ENCODE peak calls at places on chromosomes 1 and 21, in eight cellular contexts. N, A, E, W, D, G, M and X are unnamed samples.

GRCh38 chr1:113456967-113457366 is 66.7 kb downstream of the MAGI3 start:
- DNase-seq in N (no peak), A (peak; percentile 66), E (no peak), W (no peak), D (peak; percentile 5), G (no peak), M (peak; percentile 72), X (peak; percentile 8)

GRCh38 chr1:116218922-116219321 is 107.7 kb downstream of the MAB21L3 start:
- DNase-seq in N (no peak), A (peak; percentile 46), E (no peak), W (no peak), D (peak; percentile 26), G (no peak), M (no peak), X (no peak)

GRCh38 chr1:157313240-157313807 is 175.1 kb upstream of the ETV3 start:
- DNase-seq in N (no peak), A (no peak), E (no peak), W (no peak), D (no peak), G (no peak), M (no peak), X (no peak)

GRCh38 chr1:156086256-156086662 is 4.0 kb upstream of the MEX3A start:
- DNase-seq in N (no peak), A (no peak), E (no peak), W (no peak), D (peak; percentile 46), G (no peak), M (no peak), X (no peak)

GRCh38 chr1:212691561-212692071 is 8.0 kb downstream of the BATF3 start:
- DNase-seq in N (no peak), A (no peak), E (no peak), W (no peak), D (no peak), G (peak; percentile 53), M (no peak), X (no peak)

GRCh38 chr1:180515857-180516388 is 13.5 kb upstream of the ACBD6 start:
- DNase-seq in N (peak; percentile 78), A (peak; percentile 86), E (peak; percentile 82), W (peak; percentile 70), D (peak; percentile 69), G (no peak), M (peak; percentile 50), X (no peak)

GRCh38 chr1:93938461-93939145 is 29.4 kb upstream of the GCLM start:
- DNase-seq in N (no peak), A (no peak), E (no peak), W (no peak), D (no peak), G (no peak), M (no peak), X (no peak)

GRCh38 chr1:89306273-89306672 is 33.6 kb upstream of the GBP5 start:
- DNase-seq in N (no peak), A (no peak), E (no peak), W (no peak), D (no peak), G (no peak), M (no peak), X (no peak)

GRCh38 chr1:201281573-201281972 is 1.7 kb upstream of the PKP1 start:
- DNase-seq in N (no peak), A (no peak), E (no peak), W (no peak), D (no peak), G (no peak), M (no peak), X (no peak)

GRCh38 chr1:59292557-59292956 is 4.3 kb upstream of the FGGY start:
- DNase-seq in N (peak; percentile 84), A (peak; percentile 77), E (peak; percentile 50), W (no peak), D (peak; percentile 37), G (no peak), M (no peak), X (no peak)

GRCh38 chr1:156914440-156914856 is 6.0 kb upstream of the LRRC71 start:
- DNase-seq in N (no peak), A (no peak), E (no peak), W (no peak), D (no peak), G (no peak), M (no peak), X (no peak)

GRCh38 chr1:8213676-8214075 is 104.2 kb upstream of the SLC45A1 start:
- DNase-seq in N (no peak), A (no peak), E (no peak), W (no peak), D (no peak), G (no peak), M (no peak), X (no peak)

GRCh38 chr1:231628207-231628876 is 1.8 kb downstream of the DISC1 start:
- DNase-seq in N (no peak), A (peak; percentile 42), E (peak; percentile 17), W (no peak), D (no peak), G (no peak), M (no peak), X (no peak)

GRCh38 chr21:46004168-46004861 is 22.7 kb downstream of the COL6A1 start:
- DNase-seq in N (no peak), A (no peak), E (no peak), W (peak; percentile 48), D (no peak), G (no peak), M (no peak), X (no peak)

GRCh38 chr1:172855841-172856382 is 194.8 kb downstream of the TNFSF18 start:
- DNase-seq in N (no peak), A (no peak), E (no peak), W (peak; percentile 47), D (no peak), G (no peak), M (no peak), X (no peak)

DNA sequence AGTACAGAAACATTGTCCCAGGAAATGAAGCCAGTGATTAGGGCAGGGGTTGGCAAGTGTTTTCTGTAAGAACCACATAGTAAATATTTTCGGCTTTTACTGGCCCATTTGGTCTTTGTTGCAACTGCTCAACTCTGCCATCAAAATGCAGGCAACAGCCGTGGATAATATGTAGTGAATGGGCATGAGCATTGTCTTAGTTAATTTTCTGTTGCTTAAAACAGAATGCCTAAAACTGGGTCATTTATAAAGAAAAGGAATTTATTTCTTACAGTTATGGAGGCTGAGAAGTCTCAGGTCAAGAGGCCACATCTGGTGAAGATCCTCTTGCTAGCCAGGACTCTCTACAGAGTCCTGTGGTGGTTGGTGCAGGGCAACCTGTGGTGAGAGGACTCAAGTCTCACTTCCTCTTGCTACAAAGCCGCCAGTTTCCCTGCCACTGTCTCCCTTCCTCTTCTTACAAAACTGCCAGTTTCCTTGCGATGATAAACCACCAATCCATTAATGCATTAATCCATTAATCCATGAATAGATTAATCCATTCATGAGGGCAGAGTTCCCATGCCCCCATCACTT is 166.4 kb downstream of the PSMG1 start:
- DNase-seq in N (peak; percentile 63), A (no peak), E (peak; percentile 67), W (no peak), D (no peak), G (no peak), M (no peak), X (no peak)
- TF ChIP-seq CTCF in N (no peak), A (no peak), E (no peak), W (no peak), D (no peak), G (no peak), M (no peak), X (no peak)

GRCh38 chr21:37483776-37484175 is 117.2 kb downstream of the DYRK1A start:
- DNase-seq in N (no peak), A (no peak), E (no peak), W (no peak), D (no peak), G (no peak), M (no peak), X (no peak)

GRCh38 chr21:37490084-37490483 is 123.5 kb downstream of the DYRK1A start:
- DNase-seq in N (no peak), A (no peak), E (no peak), W (no peak), D (no peak), G (no peak), M (no peak), X (no peak)

GRCh38 chr21:37484535-37485474 is 118.2 kb downstream of the DYRK1A start:
- DNase-seq in N (no peak), A (no peak), E (no peak), W (no peak), D (no peak), G (no peak), M (no peak), X (no peak)

DNA sequence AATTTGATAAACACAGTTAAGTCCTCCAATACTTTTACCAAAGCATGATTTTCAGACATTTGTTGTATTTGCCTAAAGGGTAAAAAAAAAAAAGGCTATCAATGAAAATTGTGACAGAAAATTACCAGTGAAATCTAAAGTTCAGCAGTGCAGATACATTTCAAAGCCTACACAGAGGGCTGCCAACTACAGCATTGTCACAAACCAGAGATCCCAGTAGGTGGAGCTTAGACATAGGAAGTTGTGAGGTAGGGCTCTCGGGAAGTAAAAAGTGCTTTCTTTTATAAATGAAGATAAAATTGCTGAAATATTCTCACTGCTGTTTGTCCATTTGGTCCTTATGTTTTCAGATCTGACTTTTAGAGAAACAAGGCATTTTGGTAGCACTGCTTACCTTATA is 123.0 kb downstream of the DYRK1A start:
- DNase-seq in N (no peak), A (no peak), E (no peak), W (no peak), D (no peak), G (no peak), M (no peak), X (no peak)
- TF ChIP-seq CTCF in N (peak; percentile 24), A (no peak), E (no peak), W (no peak), D (no peak), G (no peak), M (no peak), X (no peak)

GRCh38 chr21:31683029-31683428 is 23.5 kb downstream of the SOD1 start:
- DNase-seq in N (no peak), A (no peak), E (no peak), W (no peak), D (no peak), G (no peak), M (no peak), X (no peak)
- TF ChIP-seq CTCF in N (peak; percentile 10), A (peak; percentile 33), E (no peak), W (no peak), D (no peak), G (peak; percentile 17), M (peak; percentile 23), X (no peak)

GRCh38 chr1:174744886-174745285 is 254.9 kb upstream of the CACYBP start:
- DNase-seq in N (no peak), A (no peak), E (no peak), W (no peak), D (no peak), G (no peak), M (no peak), X (no peak)

GRCh38 chr1:174743654-174744561 is 255.8 kb upstream of the CACYBP start:
- DNase-seq in N (peak; percentile 67), A (peak; percentile 60), E (peak; percentile 27), W (no peak), D (no peak), G (no peak), M (peak; percentile 12), X (no peak)

GRCh38 chr1:174746024-174746808 is 253.5 kb upstream of the CACYBP start:
- DNase-seq in N (no peak), A (peak; percentile 12), E (no peak), W (no peak), D (no peak), G (no peak), M (no peak), X (no peak)

GRCh38 chr1:174748603-174749002 is 251.1 kb upstream of the CACYBP start:
- DNase-seq in N (no peak), A (no peak), E (no peak), W (no peak), D (no peak), G (no peak), M (no peak), X (no peak)

GRCh38 chr1:174747613-174748012 is 252.1 kb upstream of the CACYBP start:
- DNase-seq in N (no peak), A (no peak), E (no peak), W (no peak), D (no peak), G (no peak), M (no peak), X (no peak)
- TF ChIP-seq CTCF in N (peak; percentile 38), A (peak; percentile 43), E (no peak), W (no peak), D (no peak), G (peak; percentile 37), M (no peak), X (no peak)